ENCODE peak calls at places on chromosome 6, in four cellular contexts. One of them, this sample, is unnamed.

GRCh38 chr6:3822747-3823445 is 26.3 kb upstream of the FAM50B start:
- DNase-seq in WTC11: no peak
- DNase-seq in K562: no peak
- DNase-seq in HepG2: no peak
- DNase-seq in this sample: no peak

GRCh38 chr6:168916576-168917207 is 337.0 kb downstream of the THBS2 start:
- DNase-seq in WTC11: no peak
- DNase-seq in K562: no peak
- DNase-seq in HepG2: no peak
- DNase-seq in this sample: no peak

GRCh38 chr6:158046201-158047119 is 64.8 kb downstream of the SYNJ2 start:
- DNase-seq in WTC11: no peak
- DNase-seq in HepG2: no peak
- DNase-seq in K562: no peak
- DNase-seq in this sample: no peak

GRCh38 chr6:169810066-169810989 is 58.9 kb downstream of the ERMARD start:
- DNase-seq in WTC11: peak; percentile 70
- DNase-seq in HepG2: peak; percentile 41
- DNase-seq in K562: no peak
- DNase-seq in this sample: no peak

GRCh38 chr6:24630861-24631505 is 15.0 kb downstream of the KIAA0319 start:
- DNase-seq in K562: no peak
- DNase-seq in HepG2: no peak
- DNase-seq in WTC11: no peak
- DNase-seq in this sample: no peak

GRCh38 chr6:130447374-130447773 is 81.6 kb downstream of the TMEM200A start:
- DNase-seq in WTC11: no peak
- DNase-seq in K562: no peak
- DNase-seq in HepG2: no peak
- DNase-seq in this sample: no peak

GRCh38 chr6:43478008-43478372 is 620 bp downstream of the TJAP1 start:
- DNase-seq in K562: no peak
- DNase-seq in WTC11: no peak
- DNase-seq in HepG2: no peak
- DNase-seq in this sample: no peak

GRCh38 chr6:14724546-14724945 is 521.3 kb upstream of the JARID2 start:
- DNase-seq in K562: no peak
- DNase-seq in HepG2: no peak
- DNase-seq in WTC11: no peak
- DNase-seq in this sample: no peak

GRCh38 chr6:41344865-41345264 is 9.5 kb downstream of the NCR2 start:
- DNase-seq in K562: no peak
- DNase-seq in HepG2: no peak
- DNase-seq in WTC11: no peak
- DNase-seq in this sample: no peak

GRCh38 chr6:76072562-76072961 is at the start of gene IMPG1:
- DNase-seq in WTC11: no peak
- DNase-seq in K562: no peak
- DNase-seq in HepG2: no peak
- DNase-seq in this sample: no peak

GRCh38 chr6:54010340-54011276 is 100.6 kb upstream of the MLIP start:
- DNase-seq in HepG2: peak; percentile 55
- DNase-seq in K562: no peak
- DNase-seq in WTC11: no peak
- DNase-seq in this sample: no peak

GRCh38 chr6:140544431-140544830 is 1170.0 kb upstream of the CITED2 start:
- DNase-seq in HepG2: no peak
- DNase-seq in WTC11: no peak
- DNase-seq in K562: no peak
- DNase-seq in this sample: no peak

GRCh38 chr6:165969184-165969583 is 198.5 kb downstream of the TBXT start:
- DNase-seq in K562: no peak
- DNase-seq in HepG2: no peak
- DNase-seq in WTC11: no peak
- DNase-seq in this sample: peak; percentile 54

GRCh38 chr6:160348209-160348551 is at the start of gene SLC22A3:
- DNase-seq in HepG2: no peak
- DNase-seq in WTC11: no peak
- DNase-seq in K562: no peak
- DNase-seq in this sample: peak; percentile 42

GRCh38 chr6:137589067-137589848 is 95.1 kb upstream of the OLIG3 start:
- DNase-seq in K562: peak; percentile 65
- DNase-seq in WTC11: peak; percentile 63
- DNase-seq in HepG2: peak; percentile 92
- DNase-seq in this sample: peak; percentile 10

GRCh38 chr6:134564705-134565104 is 246.8 kb upstream of the SGK1 start:
- DNase-seq in K562: no peak
- DNase-seq in HepG2: peak; percentile 6
- DNase-seq in WTC11: no peak
- DNase-seq in this sample: no peak

GRCh38 chr6:90401933-90402830 is 105.5 kb upstream of the BACH2 start:
- DNase-seq in WTC11: no peak
- DNase-seq in HepG2: no peak
- DNase-seq in K562: no peak
- DNase-seq in this sample: no peak

GRCh38 chr6:125154184-125155135 is 887 bp downstream of the TPD52L1 start:
- DNase-seq in HepG2: peak; percentile 7
- DNase-seq in WTC11: peak; percentile 42
- DNase-seq in K562: peak; percentile 78
- DNase-seq in this sample: peak; percentile 55

GRCh38 chr6:158283304-158284005 is 28.8 kb upstream of the TULP4 start:
- DNase-seq in WTC11: peak; percentile 25
- DNase-seq in K562: no peak
- DNase-seq in HepG2: no peak
- DNase-seq in this sample: peak; percentile 25

GRCh38 chr6:166760288-166760687 is 133.2 kb upstream of the RPS6KA2 start:
- DNase-seq in K562: no peak
- DNase-seq in WTC11: no peak
- DNase-seq in HepG2: no peak
- DNase-seq in this sample: no peak

GRCh38 chr6:107699191-107700015 is 124.7 kb downstream of the SCML4 start:
- DNase-seq in HepG2: no peak
- DNase-seq in WTC11: no peak
- DNase-seq in K562: peak; percentile 15
- DNase-seq in this sample: no peak

GRCh38 chr6:156775717-156776116 is 1.5 kb upstream of the ARID1B start:
- DNase-seq in K562: no peak
- DNase-seq in WTC11: no peak
- DNase-seq in HepG2: no peak
- DNase-seq in this sample: no peak

GRCh38 chr6:88910922-88911778 is 52.3 kb downstream of the RNGTT start:
- DNase-seq in K562: no peak
- DNase-seq in WTC11: no peak
- DNase-seq in HepG2: no peak
- DNase-seq in this sample: no peak

DNA sequence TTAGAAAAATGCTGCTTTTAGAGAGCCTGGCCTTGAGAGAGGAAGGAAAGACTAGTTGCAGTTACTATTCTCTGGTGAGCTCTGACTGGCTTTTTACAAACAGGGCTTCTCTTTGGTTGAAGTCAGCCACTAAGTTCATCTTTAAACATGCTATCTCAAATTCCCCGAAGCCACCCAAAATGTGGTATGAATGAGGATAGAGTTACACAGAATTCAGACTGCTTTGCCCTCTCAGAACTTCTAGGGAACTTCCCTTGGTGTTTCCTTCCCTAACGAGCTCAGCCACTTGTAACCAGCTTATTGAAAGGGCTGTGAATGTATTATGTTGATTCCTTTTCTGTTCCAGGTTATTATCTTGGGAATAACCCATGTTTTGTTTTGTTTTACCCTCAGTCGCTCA is 73.5 kb downstream of the EFHC1 start:
- DNase-seq in HepG2: no peak
- DNase-seq in K562: no peak
- DNase-seq in WTC11: no peak
- DNase-seq in this sample: no peak
- TF ChIP-seq CTCF in HepG2: no peak
- TF ChIP-seq CTCF in K562: no peak
- TF ChIP-seq CTCF in WTC11: no peak
- TF ChIP-seq CTCF in this sample: no peak

GRCh38 chr6:139068846-139069245 is 40.3 kb downstream of the ABRACL start:
- DNase-seq in K562: no peak
- DNase-seq in WTC11: no peak
- DNase-seq in HepG2: no peak
- DNase-seq in this sample: no peak

GRCh38 chr6:139073118-139073517 is 44.6 kb downstream of the ABRACL start:
- DNase-seq in WTC11: no peak
- DNase-seq in HepG2: no peak
- DNase-seq in K562: no peak
- DNase-seq in this sample: no peak
- TF ChIP-seq HMGXB4 in WTC11: no peak
- TF ChIP-seq HMGXB4 in HepG2: no peak
- TF ChIP-seq HMGXB4 in K562: no peak
- TF ChIP-seq HMGXB4 in this sample: no peak

GRCh38 chr6:16182428-16182827 is 53.5 kb downstream of the MYLIP start:
- DNase-seq in K562: no peak
- DNase-seq in WTC11: no peak
- DNase-seq in HepG2: no peak
- DNase-seq in this sample: no peak

GRCh38 chr6:16181429-16182359 is 52.8 kb downstream of the MYLIP start:
- DNase-seq in HepG2: no peak
- DNase-seq in WTC11: no peak
- DNase-seq in K562: no peak
- DNase-seq in this sample: no peak

GRCh38 chr6:16187185-16187584 is 51.2 kb upstream of the GMPR start:
- DNase-seq in WTC11: no peak
- DNase-seq in HepG2: peak; percentile 23
- DNase-seq in K562: no peak
- DNase-seq in this sample: no peak

GRCh38 chr6:16184554-16184953 is 53.8 kb upstream of the GMPR start:
- DNase-seq in K562: no peak
- DNase-seq in HepG2: no peak
- DNase-seq in WTC11: no peak
- DNase-seq in this sample: no peak

GRCh38 chr6:16184129-16184528 is 54.3 kb upstream of the GMPR start:
- DNase-seq in WTC11: peak; percentile 36
- DNase-seq in HepG2: peak; percentile 42
- DNase-seq in K562: peak; percentile 62
- DNase-seq in this sample: peak; percentile 47
- TF ChIP-seq CTCF in WTC11: no peak
- TF ChIP-seq CTCF in HepG2: peak; percentile 70
- TF ChIP-seq CTCF in K562: peak; percentile 61
- TF ChIP-seq CTCF in this sample: no peak

DNA sequence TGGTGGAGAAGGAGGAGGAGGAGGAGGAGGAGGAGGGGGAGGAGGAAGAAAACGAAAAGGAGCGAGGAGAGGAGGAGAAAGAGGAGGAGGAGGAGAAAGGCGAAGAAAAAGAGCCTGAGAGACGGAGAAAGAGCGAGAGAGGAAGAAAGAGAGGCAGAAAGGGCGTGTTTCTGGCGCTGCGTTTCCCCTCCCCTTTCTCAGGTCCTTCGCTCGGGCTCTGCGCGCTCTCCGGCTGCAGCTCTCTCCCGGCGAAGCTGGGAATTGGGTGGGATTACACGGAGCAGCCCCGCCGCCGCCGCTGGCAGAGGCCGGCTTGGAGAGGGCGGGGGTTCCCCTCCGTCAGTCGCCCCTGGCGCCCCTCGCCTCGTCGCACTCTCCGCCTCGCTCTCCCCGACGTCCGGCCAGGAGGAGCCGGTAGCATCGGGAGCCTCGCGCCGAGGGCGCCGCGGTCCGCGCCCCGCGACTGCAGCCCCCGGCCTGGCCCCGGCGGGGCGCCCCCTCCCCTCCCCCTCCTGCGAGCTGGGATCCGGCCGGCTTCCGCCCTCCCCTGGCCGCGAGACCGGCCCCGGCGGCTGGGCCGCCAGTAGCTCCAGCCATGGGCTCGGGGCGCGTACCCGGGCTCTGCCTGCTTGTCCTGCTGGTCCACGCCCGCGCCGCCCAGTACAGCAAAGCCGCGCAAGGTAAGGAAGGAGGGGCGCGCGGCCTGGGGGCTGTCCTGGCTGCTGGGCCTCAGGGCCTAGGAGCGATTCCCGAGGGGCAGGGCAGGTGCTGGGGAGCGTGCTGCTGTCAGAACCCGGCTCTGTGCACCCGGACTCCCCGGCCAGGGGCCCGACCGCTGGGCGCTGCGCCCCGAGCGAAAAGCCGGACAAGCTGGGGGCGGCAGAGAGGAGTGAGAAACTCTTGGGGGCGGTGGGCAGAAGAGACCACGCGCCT is at the start of gene SCUBE3:
- DNase-seq in WTC11: peak; percentile 70
- DNase-seq in K562: no peak
- DNase-seq in HepG2: no peak
- DNase-seq in this sample: no peak
- TF ChIP-seq HMGXB4 in WTC11: peak; percentile 35
- TF ChIP-seq HMGXB4 in K562: no peak
- TF ChIP-seq HMGXB4 in HepG2: no peak
- TF ChIP-seq HMGXB4 in this sample: no peak

GRCh38 chr6:104623052-104623690 is 236.5 kb downstream of the HACE1 start:
- DNase-seq in K562: no peak
- DNase-seq in WTC11: peak; percentile 46
- DNase-seq in HepG2: no peak
- DNase-seq in this sample: peak; percentile 11
- TF ChIP-seq CTCF in K562: no peak
- TF ChIP-seq CTCF in WTC11: no peak
- TF ChIP-seq CTCF in HepG2: no peak
- TF ChIP-seq CTCF in this sample: no peak

GRCh38 chr6:78611097-78611625 is 256.2 kb upstream of the IRAK1BP1 start:
- DNase-seq in K562: no peak
- DNase-seq in WTC11: no peak
- DNase-seq in HepG2: no peak
- DNase-seq in this sample: no peak

GRCh38 chr6:78607188-78607587 is 260.2 kb upstream of the IRAK1BP1 start:
- DNase-seq in K562: no peak
- DNase-seq in HepG2: no peak
- DNase-seq in WTC11: no peak
- DNase-seq in this sample: no peak

GRCh38 chr6:78614961-78615360 is 252.4 kb upstream of the IRAK1BP1 start:
- DNase-seq in K562: no peak
- DNase-seq in HepG2: no peak
- DNase-seq in WTC11: no peak
- DNase-seq in this sample: no peak

GRCh38 chr6:78615430-78615904 is 251.9 kb upstream of the IRAK1BP1 start:
- DNase-seq in WTC11: no peak
- DNase-seq in K562: no peak
- DNase-seq in HepG2: no peak
- DNase-seq in this sample: no peak

GRCh38 chr6:78611886-78612480 is 255.4 kb upstream of the IRAK1BP1 start:
- DNase-seq in K562: peak; percentile 1
- DNase-seq in HepG2: peak; percentile 1
- DNase-seq in WTC11: no peak
- DNase-seq in this sample: peak; percentile 47
- TF ChIP-seq HMGXB4 in K562: no peak
- TF ChIP-seq HMGXB4 in HepG2: no peak
- TF ChIP-seq HMGXB4 in WTC11: no peak
- TF ChIP-seq HMGXB4 in this sample: no peak

DNA sequence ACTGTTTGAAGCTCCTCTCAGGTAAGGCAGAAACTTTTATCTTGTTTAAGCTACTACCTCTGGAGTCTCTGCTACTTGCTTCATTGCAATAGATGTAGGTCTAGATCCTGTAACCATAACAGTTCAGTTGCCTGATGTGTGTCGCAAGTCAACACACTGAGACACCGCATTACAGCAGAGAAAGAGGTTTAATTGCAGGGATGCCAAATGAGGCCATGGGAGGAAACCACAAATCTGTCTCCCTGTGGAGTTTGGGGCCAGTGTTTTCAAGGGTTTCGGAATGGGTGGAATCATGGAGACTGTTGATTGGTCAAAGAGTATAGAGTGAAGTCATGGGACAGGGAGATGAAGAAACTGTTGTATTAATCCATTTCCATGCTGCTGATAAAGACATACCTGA is 57.1 kb upstream of the RBM24 start:
- DNase-seq in WTC11: no peak
- DNase-seq in HepG2: no peak
- DNase-seq in K562: no peak
- DNase-seq in this sample: no peak
- TF ChIP-seq CTCF in WTC11: no peak
- TF ChIP-seq CTCF in HepG2: no peak
- TF ChIP-seq CTCF in K562: no peak
- TF ChIP-seq CTCF in this sample: no peak

This sample was measured in A549.